ENCODE peak calls at places on chromosomes 11 and 22, in six cellular contexts. One of them, this sample, is unnamed.

GRCh38 chr11:118910309-118911112 is 15.2 kb downstream of the BCL9L start:
- DNase-seq in effector CD4-positive, alpha-beta T cell: peak; percentile 61
- DNase-seq in GOT3: peak; percentile 29
- DNase-seq in heart right ventricle: peak; percentile 82
- DNase-seq in T-helper 17 cell: peak; percentile 60
- DNase-seq in activated T-helper 1 cell treated with Interleukin-2 at 50 U/mL for 16 hours: peak; percentile 49
- DNase-seq in this sample: peak; percentile 82

GRCh38 chr22:23113847-23114720 is 27.7 kb downstream of the RSPH14 start:
- DNase-seq in effector CD4-positive, alpha-beta T cell: no peak
- DNase-seq in GOT3: no peak
- DNase-seq in heart right ventricle: no peak
- DNase-seq in T-helper 17 cell: no peak
- DNase-seq in activated T-helper 1 cell treated with Interleukin-2 at 50 U/mL for 16 hours: no peak
- DNase-seq in this sample: no peak

GRCh38 chr11:93131709-93132108 is 66.1 kb downstream of the SLC36A4 start:
- DNase-seq in effector CD4-positive, alpha-beta T cell: no peak
- DNase-seq in GOT3: no peak
- DNase-seq in heart right ventricle: no peak
- DNase-seq in T-helper 17 cell: no peak
- DNase-seq in activated T-helper 1 cell treated with Interleukin-2 at 50 U/mL for 16 hours: no peak
- DNase-seq in this sample: no peak

GRCh38 chr22:36644333-36644757 is 59.2 kb downstream of the CACNG2 start:
- DNase-seq in effector CD4-positive, alpha-beta T cell: no peak
- DNase-seq in GOT3: peak; percentile 36
- DNase-seq in heart right ventricle: no peak
- DNase-seq in T-helper 17 cell: no peak
- DNase-seq in activated T-helper 1 cell treated with Interleukin-2 at 50 U/mL for 16 hours: no peak
- DNase-seq in this sample: no peak

GRCh38 chr11:78070606-78071005 is 6.9 kb downstream of the THRSP start:
- DNase-seq in effector CD4-positive, alpha-beta T cell: no peak
- DNase-seq in GOT3: no peak
- DNase-seq in heart right ventricle: no peak
- DNase-seq in T-helper 17 cell: no peak
- DNase-seq in activated T-helper 1 cell treated with Interleukin-2 at 50 U/mL for 16 hours: no peak
- DNase-seq in this sample: no peak

GRCh38 chr22:28799125-28799833 is 1.1 kb downstream of the XBP1 start:
- DNase-seq in effector CD4-positive, alpha-beta T cell: no peak
- DNase-seq in GOT3: peak; percentile 23
- DNase-seq in heart right ventricle: no peak
- DNase-seq in T-helper 17 cell: no peak
- DNase-seq in activated T-helper 1 cell treated with Interleukin-2 at 50 U/mL for 16 hours: no peak
- DNase-seq in this sample: peak; percentile 66

GRCh38 chr22:44272330-44272729 is 40.4 kb downstream of the SHISAL1 start:
- DNase-seq in effector CD4-positive, alpha-beta T cell: no peak
- DNase-seq in GOT3: no peak
- DNase-seq in heart right ventricle: no peak
- DNase-seq in T-helper 17 cell: no peak
- DNase-seq in activated T-helper 1 cell treated with Interleukin-2 at 50 U/mL for 16 hours: no peak
- DNase-seq in this sample: no peak

GRCh38 chr11:1078191-1078601 is 3.5 kb downstream of the MUC2 start:
- DNase-seq in effector CD4-positive, alpha-beta T cell: no peak
- DNase-seq in GOT3: no peak
- DNase-seq in heart right ventricle: peak; percentile 11
- DNase-seq in T-helper 17 cell: no peak
- DNase-seq in activated T-helper 1 cell treated with Interleukin-2 at 50 U/mL for 16 hours: no peak
- DNase-seq in this sample: no peak

GRCh38 chr11:61061081-61061826 is 41.0 kb upstream of the CD5 start:
- DNase-seq in effector CD4-positive, alpha-beta T cell: peak; percentile 73
- DNase-seq in GOT3: peak; percentile 38
- DNase-seq in heart right ventricle: no peak
- DNase-seq in T-helper 17 cell: peak; percentile 81
- DNase-seq in activated T-helper 1 cell treated with Interleukin-2 at 50 U/mL for 16 hours: peak; percentile 54
- DNase-seq in this sample: no peak

GRCh38 chr22:44145544-44145943 is 35.2 kb upstream of the PARVG start:
- DNase-seq in effector CD4-positive, alpha-beta T cell: no peak
- DNase-seq in GOT3: no peak
- DNase-seq in heart right ventricle: peak; percentile 67
- DNase-seq in T-helper 17 cell: no peak
- DNase-seq in activated T-helper 1 cell treated with Interleukin-2 at 50 U/mL for 16 hours: no peak
- DNase-seq in this sample: no peak

GRCh38 chr11:2955896-2956476 is 26.8 kb upstream of the PHLDA2 start:
- DNase-seq in effector CD4-positive, alpha-beta T cell: no peak
- DNase-seq in GOT3: no peak
- DNase-seq in heart right ventricle: no peak
- DNase-seq in T-helper 17 cell: no peak
- DNase-seq in activated T-helper 1 cell treated with Interleukin-2 at 50 U/mL for 16 hours: no peak
- DNase-seq in this sample: no peak

GRCh38 chr11:102323542-102324261 is 6.4 kb downstream of the BIRC3 start:
- DNase-seq in effector CD4-positive, alpha-beta T cell: no peak
- DNase-seq in GOT3: no peak
- DNase-seq in heart right ventricle: no peak
- DNase-seq in T-helper 17 cell: no peak
- DNase-seq in activated T-helper 1 cell treated with Interleukin-2 at 50 U/mL for 16 hours: no peak
- DNase-seq in this sample: no peak

GRCh38 chr22:32232447-32232846 is 22.7 kb downstream of the SLC5A4 start:
- DNase-seq in effector CD4-positive, alpha-beta T cell: no peak
- DNase-seq in GOT3: no peak
- DNase-seq in heart right ventricle: no peak
- DNase-seq in T-helper 17 cell: no peak
- DNase-seq in activated T-helper 1 cell treated with Interleukin-2 at 50 U/mL for 16 hours: no peak
- DNase-seq in this sample: no peak

GRCh38 chr11:11531127-11531526 is 90.7 kb downstream of the GALNT18 start:
- DNase-seq in effector CD4-positive, alpha-beta T cell: no peak
- DNase-seq in GOT3: no peak
- DNase-seq in heart right ventricle: no peak
- DNase-seq in T-helper 17 cell: no peak
- DNase-seq in activated T-helper 1 cell treated with Interleukin-2 at 50 U/mL for 16 hours: no peak
- DNase-seq in this sample: no peak